ENCODE peak calls at places on chromosomes 13 and 19, in six cellular contexts. L is caudate nucleus; Y is stimulated activated CD4-positive, alpha-beta T cell treated with anti-CD3 and anti-CD28 coated beads, Interleukin-1b, Interleukin-23, amount 100 ng/mL, for 1 hour; J is ACHN; E is iPS-NIHi11; V is bronchial epithelial cell. D is an unnamed sample.

GRCh38 chr13:109743706-109744453 is 42.5 kb downstream of the IRS2 start:
- DNase-seq in L (no peak), E (peak; percentile 35), V (peak; percentile 92), J (peak; percentile 55), Y (no peak), D (peak; percentile 92)

GRCh38 chr13:33727356-33728083 is 90.4 kb upstream of the RFC3 start:
- DNase-seq in V (no peak), E (no peak), Y (no peak), J (no peak), L (no peak), D (no peak)

GRCh38 chr13:23856008-23856750 is 33.0 kb downstream of the MIPEP start:
- DNase-seq in Y (no peak), L (no peak), V (no peak), E (peak; percentile 26), J (no peak), D (no peak)

GRCh38 chr13:52882803-52883202 is 34.4 kb upstream of the PCDH8 start:
- DNase-seq in Y (no peak), L (no peak), E (no peak), V (no peak), J (no peak), D (no peak)

GRCh38 chr13:80955487-80955886 is 614.6 kb upstream of the SPRY2 start:
- DNase-seq in J (no peak), V (peak; percentile 74), L (no peak), E (no peak), Y (no peak), D (no peak)

GRCh38 chr13:88932950-88933349 is 1261.8 kb downstream of the SLITRK5 start:
- DNase-seq in E (no peak), V (no peak), J (no peak), Y (no peak), L (no peak), D (no peak)

GRCh38 chr13:29684441-29684840 is 89.0 kb upstream of the SLC7A1 start:
- DNase-seq in L (no peak), J (no peak), E (no peak), V (peak; percentile 77), Y (no peak), D (no peak)

GRCh38 chr13:99970761-99971575 is 599 bp downstream of the ZIC5 start:
- DNase-seq in V (no peak), Y (no peak), E (peak; percentile 64), L (no peak), J (peak; percentile 41), D (no peak)

GRCh38 chr19:43561144-43561970 is 14.0 kb downstream of the XRCC1 start:
- DNase-seq in E (no peak), Y (no peak), V (no peak), J (no peak), L (no peak), D (no peak)

GRCh38 chr13:111881700-111882099 is 185.2 kb upstream of the SOX1 start:
- DNase-seq in J (no peak), V (no peak), L (no peak), E (no peak), Y (no peak), D (no peak)

GRCh38 chr19:34173145-34173956 is 1.0 kb downstream of the LSM14A start:
- DNase-seq in J (peak; percentile 87), Y (no peak), V (peak; percentile 65), L (peak; percentile 16), E (peak; percentile 45), D (peak; percentile 86)

GRCh38 chr19:30812099-30812684 is 440.0 kb downstream of the ZNF536 start:
- DNase-seq in V (no peak), L (no peak), Y (no peak), J (no peak), E (no peak), D (no peak)

GRCh38 chr13:78131811-78132210 is 213.2 kb upstream of the EDNRB start:
- DNase-seq in Y (no peak), E (no peak), L (no peak), J (peak; percentile 5), V (peak; percentile 5), D (no peak)

GRCh38 chr19:49200238-49200862 is 42.8 kb downstream of the TRPM4 start:
- DNase-seq in J (peak; percentile 12), E (peak; percentile 64), V (no peak), Y (no peak), L (no peak), D (peak; percentile 33)

GRCh38 chr19:18152444-18152816 is 533 bp upstream of the PIK3R2 start:
- DNase-seq in E (peak; percentile 99), J (peak; percentile 96), V (peak; percentile 88), Y (peak; percentile 90), L (peak; percentile 95), D (peak; percentile 90)

GRCh38 chr19:480016-480855 is 16.1 kb upstream of the MADCAM1 start:
- DNase-seq in J (peak; percentile 72), E (peak; percentile 86), L (peak; percentile 64), V (no peak), Y (no peak), D (peak; percentile 62)

GRCh38 chr19:38151242-38151641 is 72.8 kb downstream of the DPF1 start:
- DNase-seq in Y (no peak), J (no peak), L (no peak), V (no peak), E (no peak), D (no peak)

GRCh38 chr13:103436057-103436654 is 369.9 kb upstream of the SLC10A2 start:
- DNase-seq in J (no peak), V (no peak), L (no peak), E (peak; percentile 18), Y (no peak), D (no peak)

GRCh38 chr13:40438999-40439797 is 227.2 kb downstream of the FOXO1 start:
- DNase-seq in V (no peak), Y (no peak), J (no peak), E (no peak), L (no peak), D (no peak)

GRCh38 chr13:75788494-75788991 is 152.4 kb downstream of the LMO7 start:
- DNase-seq in E (no peak), Y (no peak), V (no peak), J (no peak), L (no peak), D (peak; percentile 76)

GRCh38 chr19:1884291-1884718 is 991 bp downstream of the ABHD17A start:
- DNase-seq in Y (no peak), J (no peak), E (no peak), L (no peak), V (no peak), D (peak; percentile 7)

GRCh38 chr19:38149597-38149996 is 74.4 kb downstream of the DPF1 start:
- DNase-seq in J (no peak), V (no peak), L (no peak), Y (no peak), E (no peak), D (peak; percentile 28)

GRCh38 chr13:50410921-50411712 is 395.9 kb downstream of the KCNRG start:
- DNase-seq in V (peak; percentile 89), Y (no peak), E (no peak), J (peak; percentile 81), L (no peak), D (peak; percentile 20)

GRCh38 chr13:23510979-23511735 is 59.1 kb upstream of the TNFRSF19 start:
- DNase-seq in E (peak; percentile 35), V (peak; percentile 52), L (no peak), Y (no peak), J (peak; percentile 54), D (peak; percentile 70)

GRCh38 chr19:43820098-43820860 is 6.8 kb upstream of the ZNF283 start:
- DNase-seq in L (peak; percentile 28), E (no peak), J (no peak), V (no peak), Y (no peak), D (no peak)

D was measured in HT-29.